ENCODE peak calls at places on chromosomes 12 and 14, in eight cellular contexts. C, P, O, Y, F, I, X and J are unnamed samples.

GRCh38 chr12:57258977-57259970 is 8.3 kb upstream of the STAC3 start:
- DNase-seq in C (no peak), P (no peak), O (no peak), Y (no peak), F (no peak), I (no peak), X (no peak), J (no peak)

GRCh38 chr14:105902131-105902898 is 375.9 kb downstream of the TMEM121 start:
- DNase-seq in C (no peak), P (no peak), O (no peak), Y (no peak), F (no peak), I (no peak), X (no peak), J (no peak)

GRCh38 chr12:124537525-124538193 is 29.8 kb downstream of the NCOR2 start:
- DNase-seq in C (no peak), P (no peak), O (no peak), Y (no peak), F (no peak), I (no peak), X (no peak), J (no peak)

GRCh38 chr14:33335366-33335765 is 396.7 kb downstream of the NPAS3 start:
- DNase-seq in C (no peak), P (no peak), O (no peak), Y (no peak), F (no peak), I (no peak), X (no peak), J (no peak)

GRCh38 chr12:108185002-108185401 is 55.9 kb downstream of the WSCD2 start:
- DNase-seq in C (no peak), P (no peak), O (no peak), Y (no peak), F (no peak), I (no peak), X (no peak), J (peak; percentile 80)

GRCh38 chr14:30875788-30876053 is 1.4 kb downstream of the COCH start:
- DNase-seq in C (no peak), P (no peak), O (no peak), Y (no peak), F (no peak), I (peak; percentile 50), X (no peak), J (no peak)

GRCh38 chr14:78399316-78399889 is 229.2 kb downstream of the NRXN3 start:
- DNase-seq in C (no peak), P (no peak), O (no peak), Y (no peak), F (no peak), I (peak; percentile 71), X (no peak), J (peak; percentile 82)

GRCh38 chr12:129723260-129723659 is 180.6 kb downstream of the TMEM132D start:
- DNase-seq in C (no peak), P (no peak), O (no peak), Y (no peak), F (no peak), I (no peak), X (no peak), J (no peak)

GRCh38 chr12:46402451-46402850 is 29.9 kb upstream of the SLC38A2 start:
- DNase-seq in C (no peak), P (peak; percentile 97), O (no peak), Y (no peak), F (no peak), I (no peak), X (no peak), J (no peak)

GRCh38 chr12:88575361-88575959 is 4.8 kb downstream of the KITLG start:
- DNase-seq in C (no peak), P (no peak), O (no peak), Y (no peak), F (no peak), I (no peak), X (no peak), J (no peak)

GRCh38 chr12:29066061-29066588 is 83.0 kb upstream of the FAR2 start:
- DNase-seq in C (no peak), P (peak; percentile 62), O (peak; percentile 38), Y (no peak), F (no peak), I (peak; percentile 62), X (no peak), J (no peak)

GRCh38 chr12:71584356-71584755 is 79.3 kb downstream of the ZFC3H1 start:
- DNase-seq in C (no peak), P (no peak), O (no peak), Y (no peak), F (no peak), I (no peak), X (no peak), J (no peak)

GRCh38 chr12:59972941-59973340 is 377.1 kb downstream of the SLC16A7 start:
- DNase-seq in C (no peak), P (peak; percentile 75), O (no peak), Y (no peak), F (peak; percentile 53), I (no peak), X (no peak), J (no peak)

GRCh38 chr12:9673404-9674225 is 4.1 kb downstream of the CLEC2D start:
- DNase-seq in C (peak; percentile 63), P (peak; percentile 91), O (no peak), Y (peak; percentile 81), F (peak; percentile 65), I (no peak), X (peak; percentile 61), J (peak; percentile 80)

GRCh38 chr12:124388679-124389536 is 94.0 kb downstream of the RFLNA start:
- DNase-seq in C (peak; percentile 84), P (peak; percentile 91), O (peak; percentile 51), Y (peak; percentile 92), F (peak; percentile 63), I (peak; percentile 92), X (peak; percentile 90), J (peak; percentile 95)

GRCh38 chr14:98912655-98913054 is 359.3 kb downstream of the BCL11B start:
- DNase-seq in C (peak; percentile 32), P (no peak), O (no peak), Y (no peak), F (no peak), I (no peak), X (no peak), J (no peak)

GRCh38 chr12:116818341-116818856 is 62.8 kb downstream of the HRK start:
- DNase-seq in C (peak; percentile 40), P (peak; percentile 16), O (peak; percentile 34), Y (peak; percentile 54), F (no peak), I (no peak), X (no peak), J (peak; percentile 49)

DNA sequence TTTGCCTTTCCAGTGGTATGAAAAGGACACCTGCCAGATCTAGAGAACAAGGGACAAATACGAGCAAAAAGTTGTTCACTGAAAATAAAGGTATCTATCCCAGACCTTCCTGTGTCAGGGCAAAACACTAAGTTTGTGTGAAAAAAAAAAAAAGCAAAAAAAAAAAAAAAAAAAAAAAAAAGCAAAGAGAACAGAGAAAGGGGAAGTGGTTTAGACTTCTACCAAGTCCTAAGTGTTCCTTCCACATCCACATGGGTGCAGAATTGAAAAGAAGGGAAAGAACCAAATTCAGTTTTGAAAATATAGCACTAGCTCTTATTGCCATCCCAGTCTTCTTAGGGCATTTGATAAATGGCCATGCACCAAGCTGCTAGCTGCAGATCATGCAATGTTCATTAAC is 41.7 kb downstream of the ZCRB1 start:
- DNase-seq in C (no peak), P (no peak), O (peak; percentile 17), Y (no peak), F (no peak), I (no peak), X (no peak), J (no peak)
- TF ChIP-seq CTCF in C (no peak), P (no peak), O (no peak), Y (no peak), F (no peak), I (no peak), X (no peak), J (no peak)

DNA sequence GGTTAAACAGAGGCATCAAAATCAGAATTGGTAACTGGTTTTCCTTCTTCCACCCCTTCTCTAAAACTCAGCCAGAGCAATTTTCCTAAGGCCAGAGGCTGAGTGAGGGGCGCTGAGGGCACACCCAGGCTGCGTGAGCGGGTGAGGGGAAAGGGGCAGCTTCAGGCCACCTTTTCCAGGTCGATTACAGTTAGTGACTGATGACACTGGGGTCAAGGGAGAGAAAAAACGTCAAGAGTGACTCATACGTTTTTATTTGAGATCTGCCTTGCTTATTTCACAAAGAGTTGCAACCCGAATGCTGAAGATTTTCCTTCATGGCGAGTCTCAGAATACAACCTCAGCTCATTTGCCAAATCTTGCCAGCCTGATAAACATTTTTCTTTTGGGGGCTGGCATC is 46.7 kb upstream of the EVL start:
- DNase-seq in C (no peak), P (no peak), O (no peak), Y (no peak), F (no peak), I (no peak), X (no peak), J (no peak)
- H3K4me3 ChIP-seq in C (no peak overlapping the region), P (no peak overlapping the region), O (no peak overlapping the region), Y (no peak overlapping the region), F (no peak overlapping the region), I (no peak overlapping the region), X (no peak overlapping the region), J (no peak overlapping the region)

GRCh38 chr12:6923003-6923732 is 4.6 kb upstream of the ATN1 start:
- DNase-seq in C (peak; percentile 1), P (no peak), O (no peak), Y (no peak), F (no peak), I (no peak), X (peak; percentile 25), J (no peak)

GRCh38 chr12:6923851-6924250 is 3.9 kb upstream of the ATN1 start:
- DNase-seq in C (peak; percentile 12), P (no peak), O (no peak), Y (no peak), F (no peak), I (no peak), X (peak; percentile 22), J (no peak)

GRCh38 chr12:6921539-6921938 is 6.2 kb upstream of the ATN1 start:
- DNase-seq in C (no peak), P (no peak), O (no peak), Y (no peak), F (no peak), I (no peak), X (no peak), J (no peak)

GRCh38 chr12:6919588-6919987 is 5.2 kb downstream of the ENO2 start:
- DNase-seq in C (peak; percentile 5), P (no peak), O (no peak), Y (no peak), F (no peak), I (no peak), X (peak; percentile 6), J (peak; percentile 61)

GRCh38 chr12:6921996-6922935 is 5.5 kb upstream of the ATN1 start:
- DNase-seq in C (peak; percentile 15), P (no peak), O (peak; percentile 51), Y (no peak), F (no peak), I (no peak), X (peak; percentile 32), J (no peak)
- TF ChIP-seq CTCF in C (no peak), P (no peak), O (no peak), Y (no peak), F (no peak), I (no peak), X (no peak), J (peak; percentile 30)

DNA sequence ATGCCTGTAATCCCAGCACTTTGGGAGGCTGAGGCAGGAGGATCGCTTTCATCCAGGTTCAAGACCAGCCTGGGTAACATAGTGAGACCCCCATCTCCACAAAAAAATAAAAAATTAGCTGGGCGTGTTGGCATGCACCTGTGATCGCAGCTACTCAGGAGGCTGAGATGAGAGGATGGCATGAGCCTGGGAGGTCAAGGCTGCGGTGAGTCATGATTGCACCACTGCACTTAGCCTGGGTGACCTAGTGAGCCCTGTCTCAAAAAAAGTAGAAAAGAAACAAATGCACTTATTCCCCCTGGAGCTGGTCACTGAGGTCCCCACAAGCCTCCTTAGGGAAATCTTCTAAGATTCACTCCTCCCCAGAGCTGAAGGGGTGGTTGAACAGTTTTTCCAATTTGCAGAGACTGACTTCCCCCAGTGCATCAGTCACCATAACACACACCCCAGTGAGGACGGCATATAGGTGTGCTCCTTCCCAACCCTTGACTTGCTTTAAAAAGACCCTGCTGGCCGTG is 1.6 kb downstream of the CD9 start:
- DNase-seq in C (no peak), P (no peak), O (no peak), Y (no peak), F (no peak), I (no peak), X (no peak), J (no peak)
- H3K4me3 ChIP-seq in C (no peak overlapping the region), P (no peak overlapping the region), O (no peak overlapping the region), Y (peak overlapping the region; percentile 89), F (peak overlapping the region; percentile 83), I (no peak overlapping the region), X (no peak overlapping the region), J (no peak overlapping the region)